ENCODE peak calls at places on chromosomes 13 and 19, in ten cellular contexts. One of them, this sample, is unnamed.

GRCh38 chr13:51328488-51328887 is 11.0 kb upstream of the SERPINE3 start:
- DNase-seq in right cardiac atrium: no peak
- DNase-seq in left ventricle myocardium inferior: no peak
- DNase-seq in bronchial epithelial cell: no peak
- DNase-seq in lower lobe of right lung: no peak
- DNase-seq in cardiac muscle cell: no peak
- DNase-seq in tibial artery: no peak
- DNase-seq in HFF-Myc: no peak
- DNase-seq in A549: no peak
- DNase-seq in BJ: no peak
- DNase-seq in this sample: no peak

GRCh38 chr19:47158367-47158791 is 27.7 kb downstream of the SAE1 start:
- DNase-seq in right cardiac atrium: peak
- DNase-seq in left ventricle myocardium inferior: no peak
- DNase-seq in bronchial epithelial cell: no peak
- DNase-seq in lower lobe of right lung: no peak
- DNase-seq in cardiac muscle cell: no peak
- DNase-seq in tibial artery: no peak
- DNase-seq in HFF-Myc: no peak
- DNase-seq in A549: no peak
- DNase-seq in BJ: no peak
- DNase-seq in this sample: no peak

GRCh38 chr13:114071441-114071840 is 61.0 kb downstream of the RASA3 start:
- DNase-seq in right cardiac atrium: peak
- DNase-seq in left ventricle myocardium inferior: no peak
- DNase-seq in bronchial epithelial cell: no peak
- DNase-seq in lower lobe of right lung: no peak
- DNase-seq in cardiac muscle cell: no peak
- DNase-seq in tibial artery: no peak
- DNase-seq in HFF-Myc: no peak
- DNase-seq in A549: no peak
- DNase-seq in BJ: no peak
- DNase-seq in this sample: peak

GRCh38 chr19:46604781-46605355 is 3.7 kb downstream of the CALM3 start:
- DNase-seq in right cardiac atrium: no peak
- DNase-seq in left ventricle myocardium inferior: no peak
- DNase-seq in bronchial epithelial cell: no peak
- DNase-seq in lower lobe of right lung: peak
- DNase-seq in cardiac muscle cell: no peak
- DNase-seq in tibial artery: peak
- DNase-seq in HFF-Myc: no peak
- DNase-seq in A549: no peak
- DNase-seq in BJ: no peak
- DNase-seq in this sample: no peak

GRCh38 chr19:39405930-39406655 is 554 bp upstream of the ZFP36 start:
- DNase-seq in right cardiac atrium: peak
- DNase-seq in left ventricle myocardium inferior: no peak
- DNase-seq in bronchial epithelial cell: peak
- DNase-seq in lower lobe of right lung: no peak
- DNase-seq in cardiac muscle cell: no peak
- DNase-seq in tibial artery: peak
- DNase-seq in HFF-Myc: no peak
- DNase-seq in A549: no peak
- DNase-seq in BJ: no peak
- DNase-seq in this sample: no peak

GRCh38 chr13:99572131-99572530 is 70.9 kb downstream of the TM9SF2 start:
- DNase-seq in right cardiac atrium: no peak
- DNase-seq in left ventricle myocardium inferior: no peak
- DNase-seq in bronchial epithelial cell: no peak
- DNase-seq in lower lobe of right lung: no peak
- DNase-seq in cardiac muscle cell: no peak
- DNase-seq in tibial artery: no peak
- DNase-seq in HFF-Myc: no peak
- DNase-seq in A549: no peak
- DNase-seq in BJ: no peak
- DNase-seq in this sample: no peak

GRCh38 chr13:55359067-55359466 is 1781.7 kb upstream of the PRR20A start:
- DNase-seq in right cardiac atrium: no peak
- DNase-seq in left ventricle myocardium inferior: no peak
- DNase-seq in bronchial epithelial cell: no peak
- DNase-seq in lower lobe of right lung: no peak
- DNase-seq in cardiac muscle cell: no peak
- DNase-seq in tibial artery: no peak
- DNase-seq in HFF-Myc: no peak
- DNase-seq in A549: no peak
- DNase-seq in BJ: no peak
- DNase-seq in this sample: no peak

GRCh38 chr19:39968789-39969188 is 2.2 kb upstream of the PSMC4 start:
- DNase-seq in right cardiac atrium: no peak
- DNase-seq in left ventricle myocardium inferior: no peak
- DNase-seq in bronchial epithelial cell: no peak
- DNase-seq in lower lobe of right lung: no peak
- DNase-seq in cardiac muscle cell: no peak
- DNase-seq in tibial artery: no peak
- DNase-seq in HFF-Myc: no peak
- DNase-seq in A549: no peak
- DNase-seq in BJ: no peak
- DNase-seq in this sample: no peak

GRCh38 chr19:8922591-8922990 is 87.6 kb downstream of the MUC16 start:
- DNase-seq in right cardiac atrium: no peak
- DNase-seq in left ventricle myocardium inferior: no peak
- DNase-seq in bronchial epithelial cell: no peak
- DNase-seq in lower lobe of right lung: no peak
- DNase-seq in cardiac muscle cell: no peak
- DNase-seq in tibial artery: no peak
- DNase-seq in HFF-Myc: no peak
- DNase-seq in A549: no peak
- DNase-seq in BJ: no peak
- DNase-seq in this sample: no peak

GRCh38 chr19:8926341-8926740 is 83.9 kb downstream of the MUC16 start:
- DNase-seq in right cardiac atrium: no peak
- DNase-seq in left ventricle myocardium inferior: no peak
- DNase-seq in bronchial epithelial cell: no peak
- DNase-seq in lower lobe of right lung: no peak
- DNase-seq in cardiac muscle cell: no peak
- DNase-seq in tibial artery: no peak
- DNase-seq in HFF-Myc: no peak
- DNase-seq in A549: no peak
- DNase-seq in BJ: no peak
- DNase-seq in this sample: no peak

DNA sequence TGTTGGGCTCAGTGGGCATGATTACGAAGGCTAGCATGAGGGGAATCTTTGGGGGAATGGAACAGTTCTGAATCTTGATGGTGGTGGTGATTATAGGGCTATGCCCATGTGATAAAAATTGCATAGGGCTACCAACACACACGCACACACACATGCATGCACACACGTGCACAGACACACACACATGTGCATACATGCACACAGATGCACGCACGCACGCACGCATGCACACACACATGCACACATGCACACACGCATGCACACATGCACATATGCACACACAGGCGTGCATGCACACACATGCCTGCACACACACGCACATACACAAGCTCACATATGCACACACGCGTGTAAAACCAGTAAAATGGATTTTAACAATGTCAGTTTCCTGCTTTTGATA is 85.9 kb downstream of the MUC16 start:
- DNase-seq in right cardiac atrium: no peak
- DNase-seq in left ventricle myocardium inferior: no peak
- DNase-seq in bronchial epithelial cell: no peak
- DNase-seq in lower lobe of right lung: no peak
- DNase-seq in cardiac muscle cell: no peak
- DNase-seq in tibial artery: no peak
- DNase-seq in HFF-Myc: no peak
- DNase-seq in A549: no peak
- DNase-seq in BJ: no peak
- DNase-seq in this sample: no peak
- H3K4me3 ChIP-seq in right cardiac atrium: no peak
- H3K4me3 ChIP-seq in left ventricle myocardium inferior: no peak
- H3K4me3 ChIP-seq in bronchial epithelial cell: no peak
- H3K4me3 ChIP-seq in lower lobe of right lung: no peak
- H3K4me3 ChIP-seq in cardiac muscle cell: no peak
- H3K4me3 ChIP-seq in tibial artery: no peak
- H3K4me3 ChIP-seq in HFF-Myc: no peak
- H3K4me3 ChIP-seq in A549: no peak
- H3K4me3 ChIP-seq in BJ: no peak
- H3K4me3 ChIP-seq in this sample: no peak

GRCh38 chr19:2554856-2555255 is 78.9 kb downstream of the GADD45B start:
- DNase-seq in right cardiac atrium: peak
- DNase-seq in left ventricle myocardium inferior: peak
- DNase-seq in bronchial epithelial cell: no peak
- DNase-seq in lower lobe of right lung: peak
- DNase-seq in cardiac muscle cell: no peak
- DNase-seq in tibial artery: no peak
- DNase-seq in HFF-Myc: no peak
- DNase-seq in A549: no peak
- DNase-seq in BJ: peak
- DNase-seq in this sample: no peak

GRCh38 chr19:2555422-2556220 is 79.7 kb downstream of the GADD45B start:
- DNase-seq in right cardiac atrium: peak
- DNase-seq in left ventricle myocardium inferior: peak
- DNase-seq in bronchial epithelial cell: no peak
- DNase-seq in lower lobe of right lung: peak
- DNase-seq in cardiac muscle cell: no peak
- DNase-seq in tibial artery: no peak
- DNase-seq in HFF-Myc: no peak
- DNase-seq in A549: no peak
- DNase-seq in BJ: no peak
- DNase-seq in this sample: no peak

GRCh38 chr19:2557093-2557440 is 81.1 kb downstream of the GADD45B start:
- DNase-seq in right cardiac atrium: no peak
- DNase-seq in left ventricle myocardium inferior: peak
- DNase-seq in bronchial epithelial cell: no peak
- DNase-seq in lower lobe of right lung: no peak
- DNase-seq in cardiac muscle cell: no peak
- DNase-seq in tibial artery: no peak
- DNase-seq in HFF-Myc: no peak
- DNase-seq in A549: no peak
- DNase-seq in BJ: no peak
- DNase-seq in this sample: no peak

GRCh38 chr19:2558543-2558942 is 82.6 kb downstream of the GADD45B start:
- DNase-seq in right cardiac atrium: no peak
- DNase-seq in left ventricle myocardium inferior: no peak
- DNase-seq in bronchial epithelial cell: no peak
- DNase-seq in lower lobe of right lung: no peak
- DNase-seq in cardiac muscle cell: no peak
- DNase-seq in tibial artery: no peak
- DNase-seq in HFF-Myc: no peak
- DNase-seq in A549: no peak
- DNase-seq in BJ: no peak
- DNase-seq in this sample: no peak

DNA sequence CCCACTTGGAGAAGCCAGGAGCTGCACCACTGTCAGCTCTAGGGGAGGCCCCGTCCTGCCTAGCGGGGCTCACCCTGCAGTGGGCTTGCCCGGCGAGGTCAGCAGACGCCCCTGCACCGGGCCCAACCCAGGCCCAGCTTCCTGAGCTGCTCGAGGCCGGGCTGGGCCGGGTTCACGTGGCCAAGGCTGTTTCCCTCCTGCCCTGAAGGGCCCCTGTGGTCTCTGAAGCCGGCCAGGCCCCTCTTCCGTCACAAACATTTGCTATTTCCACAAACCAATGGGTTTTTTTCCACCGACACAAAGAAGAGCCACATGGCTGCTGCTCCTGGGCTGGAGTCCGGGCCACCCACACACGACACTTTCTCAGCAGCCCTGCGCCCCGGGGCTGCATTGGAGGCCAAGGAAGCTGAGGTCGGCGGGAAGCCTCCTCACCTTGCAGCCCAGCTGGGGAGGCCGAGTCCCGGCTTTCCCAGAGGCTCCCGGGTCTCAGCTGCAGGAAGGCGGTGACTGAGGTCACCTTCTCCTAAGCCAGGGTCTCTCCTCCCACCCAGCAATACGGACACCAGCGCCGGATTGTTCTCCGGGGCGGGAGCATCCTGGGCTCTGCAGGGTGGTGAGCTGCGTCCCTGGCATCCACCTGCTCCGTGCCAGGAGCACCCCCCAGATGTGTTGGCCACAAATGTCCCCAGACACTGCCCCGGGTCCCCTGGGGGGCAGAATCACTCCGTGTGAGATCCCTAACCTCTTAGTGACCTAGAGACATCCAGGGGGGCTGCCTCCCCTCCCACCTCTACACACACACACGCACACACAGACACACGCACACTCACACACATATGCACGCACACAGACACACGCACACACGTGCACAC is 80.5 kb downstream of the GADD45B start:
- DNase-seq in right cardiac atrium: peak
- DNase-seq in left ventricle myocardium inferior: peak
- DNase-seq in bronchial epithelial cell: no peak
- DNase-seq in lower lobe of right lung: peak
- DNase-seq in cardiac muscle cell: no peak
- DNase-seq in tibial artery: no peak
- DNase-seq in HFF-Myc: no peak
- DNase-seq in A549: no peak
- DNase-seq in BJ: no peak
- DNase-seq in this sample: peak
- H3K4me3 ChIP-seq in right cardiac atrium: no peak
- H3K4me3 ChIP-seq in left ventricle myocardium inferior: no peak
- H3K4me3 ChIP-seq in bronchial epithelial cell: no peak
- H3K4me3 ChIP-seq in lower lobe of right lung: no peak
- H3K4me3 ChIP-seq in cardiac muscle cell: no peak
- H3K4me3 ChIP-seq in tibial artery: no peak
- H3K4me3 ChIP-seq in HFF-Myc: no peak
- H3K4me3 ChIP-seq in A549: no peak
- H3K4me3 ChIP-seq in BJ: no peak
- H3K4me3 ChIP-seq in this sample: no peak

DNA sequence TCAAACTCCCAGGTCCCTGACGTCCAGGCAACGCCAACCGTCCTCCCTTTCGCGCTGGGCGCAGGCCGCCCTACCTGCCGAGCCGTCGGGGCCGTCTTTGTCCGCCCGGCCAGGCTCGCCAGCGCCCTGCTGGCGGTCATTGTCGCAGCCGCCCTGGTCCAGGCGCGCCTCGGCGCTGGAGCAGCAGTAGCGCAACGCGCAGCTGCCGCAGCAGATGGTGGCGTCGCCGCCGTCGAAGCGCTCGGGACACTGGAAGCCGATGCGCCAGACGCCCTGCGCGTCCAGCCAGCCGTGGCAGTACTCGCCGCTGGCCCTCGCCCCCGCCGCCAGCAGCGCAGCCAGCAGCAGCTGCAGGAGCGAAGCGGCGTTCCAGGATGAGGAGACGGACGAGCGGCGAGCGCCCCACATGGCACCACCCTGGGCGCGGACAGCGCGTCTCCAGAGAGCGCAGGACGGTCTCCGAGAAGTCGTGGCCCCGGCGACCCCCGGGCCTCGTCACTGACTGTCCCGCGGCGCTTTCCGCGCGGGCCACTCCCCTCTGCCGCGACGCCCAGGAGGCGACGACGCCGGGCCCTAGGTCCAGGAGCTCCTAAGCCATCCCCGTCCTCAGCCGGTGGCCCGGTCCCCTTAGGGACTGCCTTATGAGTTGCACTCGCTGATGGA is 1.1 kb downstream of the SHISA2 start:
- DNase-seq in right cardiac atrium: peak
- DNase-seq in left ventricle myocardium inferior: no peak
- DNase-seq in bronchial epithelial cell: no peak
- DNase-seq in lower lobe of right lung: peak
- DNase-seq in cardiac muscle cell: peak
- DNase-seq in tibial artery: no peak
- DNase-seq in HFF-Myc: no peak
- DNase-seq in A549: peak
- DNase-seq in BJ: no peak
- DNase-seq in this sample: no peak
- H3K4me3 ChIP-seq in right cardiac atrium: no peak
- H3K4me3 ChIP-seq in left ventricle myocardium inferior: peak
- H3K4me3 ChIP-seq in bronchial epithelial cell: no peak
- H3K4me3 ChIP-seq in lower lobe of right lung: peak
- H3K4me3 ChIP-seq in cardiac muscle cell: peak
- H3K4me3 ChIP-seq in tibial artery: peak
- H3K4me3 ChIP-seq in HFF-Myc: no peak
- H3K4me3 ChIP-seq in A549: no peak
- H3K4me3 ChIP-seq in BJ: no peak
- H3K4me3 ChIP-seq in this sample: peak

DNA sequence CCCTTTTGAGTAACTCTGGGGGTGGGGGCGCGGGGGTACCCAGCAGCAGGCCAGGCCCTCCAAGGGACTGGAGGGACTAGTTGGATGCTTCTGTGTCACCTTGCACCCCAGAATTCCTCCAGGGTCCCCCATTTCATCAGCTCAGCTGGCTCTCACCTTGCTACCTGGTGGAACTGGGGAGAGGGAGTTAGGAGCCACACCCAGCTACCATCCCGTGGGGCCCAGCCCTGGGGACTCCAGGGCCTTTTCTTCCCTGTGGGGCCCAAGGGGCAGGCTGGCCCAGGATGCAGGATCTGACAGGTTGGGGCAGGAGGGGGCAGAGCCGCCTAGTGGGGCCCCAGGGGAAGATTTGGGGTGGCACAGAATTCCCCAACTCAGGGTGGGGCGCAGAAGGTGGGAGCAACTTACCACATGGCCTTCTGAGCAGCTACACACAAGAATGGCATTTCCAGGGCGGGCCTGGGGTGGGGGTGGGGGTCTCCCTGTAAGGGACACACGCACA is 32.8 kb upstream of the NANOS3 start:
- DNase-seq in right cardiac atrium: no peak
- DNase-seq in left ventricle myocardium inferior: no peak
- DNase-seq in bronchial epithelial cell: peak
- DNase-seq in lower lobe of right lung: no peak
- DNase-seq in cardiac muscle cell: no peak
- DNase-seq in tibial artery: no peak
- DNase-seq in HFF-Myc: no peak
- DNase-seq in A549: peak
- DNase-seq in BJ: no peak
- DNase-seq in this sample: no peak
- H3K4me3 ChIP-seq in right cardiac atrium: no peak
- H3K4me3 ChIP-seq in left ventricle myocardium inferior: no peak
- H3K4me3 ChIP-seq in bronchial epithelial cell: peak
- H3K4me3 ChIP-seq in lower lobe of right lung: no peak
- H3K4me3 ChIP-seq in cardiac muscle cell: no peak
- H3K4me3 ChIP-seq in tibial artery: no peak
- H3K4me3 ChIP-seq in HFF-Myc: no peak
- H3K4me3 ChIP-seq in A549: peak
- H3K4me3 ChIP-seq in BJ: no peak
- H3K4me3 ChIP-seq in this sample: no peak

This sample was measured in Peyer's patch.